ENCODE peak calls at places on chromosomes 11 and 22, in five cellular contexts. M is fibroblast of lung, F is iris pigment epithelial cell, U is nephron progenitor cell, N is stomach. J is an unnamed sample.

GRCh38 chr11:122306776-122307479 is 190.9 kb upstream of the BLID start:
- DNase-seq in M (peak), F (no peak), N (no peak), U (no peak), J (no peak)

GRCh38 chr11:134261626-134262488 is 8.5 kb downstream of the ACAD8 start:
- DNase-seq in M (no peak), F (no peak), N (no peak), U (peak), J (peak)

GRCh38 chr22:49302530-49302929 is 525.1 kb downstream of the BRD1 start:
- DNase-seq in N (peak), M (no peak), F (no peak), U (no peak), J (no peak)

GRCh38 chr22:24951942-24952836 is at the start of gene KIAA1671:
- DNase-seq in N (peak), U (peak), F (peak), M (peak), J (peak)

GRCh38 chr11:31656051-31656450 is 146.5 kb downstream of the ELP4 start:
- DNase-seq in F (peak), U (no peak), M (no peak), N (no peak), J (peak)

GRCh38 chr11:1254733-1255132 is 31.9 kb downstream of the MUC5B start:
- DNase-seq in F (no peak), M (no peak), U (no peak), N (no peak), J (no peak)

GRCh38 chr11:78432058-78432515 is 14.5 kb upstream of the GAB2 start:
- DNase-seq in N (no peak), F (no peak), M (peak), U (peak), J (peak)

GRCh38 chr22:29259253-29259899 is 8.4 kb downstream of the RHBDD3 start:
- DNase-seq in U (no peak), N (no peak), F (no peak), M (no peak), J (no peak)

GRCh38 chr22:38352436-38352835 is 35.2 kb upstream of the CSNK1E start:
- DNase-seq in F (no peak), M (no peak), N (peak), U (no peak), J (no peak)